ENCODE peak calls at places on chromosomes 7 and 10, in eight cellular contexts. F is gastrocnemius medialis, L is mesenchymal stem cell, K is right atrium auricular region, U is IMR-90, X is neural progenitor cell, V is OCI-LY7, J is right lobe of liver. E is an unnamed sample. For H3K9me3, the result is how much of the 10 kb centered on the place peaks cover.

GRCh38 chr7:11458736-11459483 is 373.1 kb downstream of the THSD7A start:
- DNase-seq in L (peak), F (no peak), K (no peak), J (no peak), U (peak), X (no peak), V (no peak), E (no peak)

GRCh38 chr7:49324707-49325106 is 400.4 kb downstream of the CDC14C start:
- DNase-seq in X (peak), U (no peak), K (no peak), V (peak), F (no peak), J (no peak), L (peak), E (peak)

GRCh38 chr7:7438851-7439250 is 96.8 kb downstream of the COL28A1 start:
- DNase-seq in J (no peak), V (no peak), L (peak), K (no peak), U (peak), X (no peak), F (no peak), E (no peak)

GRCh38 chr10:118980870-118981269 is 48.6 kb upstream of the NANOS1 start:
- DNase-seq in X (no peak), K (no peak), J (peak), F (no peak), U (no peak), V (no peak), L (peak), E (no peak)

GRCh38 chr10:110916554-110917346 is 2.2 kb downstream of the BBIP1 start:
- DNase-seq in L (peak), K (no peak), V (no peak), U (peak), J (no peak), X (no peak), F (no peak), E (no peak)

GRCh38 chr7:139286144-139286543 is 55.0 kb upstream of the FMC1 start:
- DNase-seq in V (no peak), X (no peak), J (no peak), K (no peak), F (no peak), U (no peak), L (no peak), E (no peak)

GRCh38 chr7:1230411-1231213 is 2.1 kb upstream of the UNCX start:
- DNase-seq in K (no peak), V (no peak), L (no peak), J (no peak), X (peak), U (no peak), F (no peak), E (no peak)

GRCh38 chr10:17649052-17649451 is 5.1 kb downstream of the STAM start:
- DNase-seq in K (no peak), F (no peak), U (no peak), V (no peak), L (no peak), J (no peak), X (no peak), E (no peak)

GRCh38 chr7:80870806-80871205 is 48.0 kb downstream of the SEMA3C start:
- DNase-seq in L (no peak), K (no peak), J (no peak), X (peak), U (no peak), V (no peak), F (no peak), E (no peak)

GRCh38 chr7:34939175-34939574 is 98.1 kb downstream of the DPY19L1 start:
- DNase-seq in K (no peak), J (peak), L (peak), V (no peak), U (peak), X (no peak), F (no peak), E (no peak)

GRCh38 chr7:56157238-56157790 is 41.1 kb upstream of the NUPR2 start:
- DNase-seq in U (no peak), L (no peak), K (no peak), F (no peak), J (no peak), X (no peak), V (no peak), E (no peak)
- H3K9me3 ChIP-seq in U (under half), L (under half), K (under half), F (under half), J (under half), X (under half), V (under half), E (under half)

GRCh38 chr10:131688304-131688703 is 212.5 kb upstream of the PPP2R2D start:
- DNase-seq in U (no peak), F (no peak), K (no peak), V (no peak), X (no peak), J (no peak), L (no peak), E (no peak)
- H3K9me3 ChIP-seq in U (half or more), F (under half), K (under half), V (under half), X (under half), J (under half), L (under half), E (under half)

GRCh38 chr7:143042159-143042820 is 9.9 kb upstream of the OR6V1 start:
- DNase-seq in J (no peak), K (no peak), U (no peak), L (no peak), F (no peak), X (peak), V (no peak), E (no peak)

GRCh38 chr7:143040209-143040710 is 11.9 kb upstream of the OR6V1 start:
- DNase-seq in U (no peak), K (no peak), L (no peak), J (no peak), X (no peak), F (no peak), V (no peak), E (no peak)

GRCh38 chr7:143043391-143043790 is 8.8 kb upstream of the OR6V1 start:
- DNase-seq in V (no peak), L (no peak), X (no peak), K (no peak), J (no peak), F (no peak), U (no peak), E (no peak)

GRCh38 chr7:143041346-143041745 is 10.8 kb upstream of the OR6V1 start:
- DNase-seq in F (no peak), X (no peak), L (no peak), K (no peak), U (no peak), J (no peak), V (no peak), E (no peak)

GRCh38 chr7:143042821-143043271 is 9.3 kb upstream of the OR6V1 start:
- DNase-seq in F (no peak), J (no peak), X (no peak), U (no peak), K (no peak), L (no peak), V (no peak), E (no peak)
- H3K9me3 ChIP-seq in F (under half), J (under half), X (under half), U (under half), K (under half), L (under half), V (under half), E (under half)

DNA sequence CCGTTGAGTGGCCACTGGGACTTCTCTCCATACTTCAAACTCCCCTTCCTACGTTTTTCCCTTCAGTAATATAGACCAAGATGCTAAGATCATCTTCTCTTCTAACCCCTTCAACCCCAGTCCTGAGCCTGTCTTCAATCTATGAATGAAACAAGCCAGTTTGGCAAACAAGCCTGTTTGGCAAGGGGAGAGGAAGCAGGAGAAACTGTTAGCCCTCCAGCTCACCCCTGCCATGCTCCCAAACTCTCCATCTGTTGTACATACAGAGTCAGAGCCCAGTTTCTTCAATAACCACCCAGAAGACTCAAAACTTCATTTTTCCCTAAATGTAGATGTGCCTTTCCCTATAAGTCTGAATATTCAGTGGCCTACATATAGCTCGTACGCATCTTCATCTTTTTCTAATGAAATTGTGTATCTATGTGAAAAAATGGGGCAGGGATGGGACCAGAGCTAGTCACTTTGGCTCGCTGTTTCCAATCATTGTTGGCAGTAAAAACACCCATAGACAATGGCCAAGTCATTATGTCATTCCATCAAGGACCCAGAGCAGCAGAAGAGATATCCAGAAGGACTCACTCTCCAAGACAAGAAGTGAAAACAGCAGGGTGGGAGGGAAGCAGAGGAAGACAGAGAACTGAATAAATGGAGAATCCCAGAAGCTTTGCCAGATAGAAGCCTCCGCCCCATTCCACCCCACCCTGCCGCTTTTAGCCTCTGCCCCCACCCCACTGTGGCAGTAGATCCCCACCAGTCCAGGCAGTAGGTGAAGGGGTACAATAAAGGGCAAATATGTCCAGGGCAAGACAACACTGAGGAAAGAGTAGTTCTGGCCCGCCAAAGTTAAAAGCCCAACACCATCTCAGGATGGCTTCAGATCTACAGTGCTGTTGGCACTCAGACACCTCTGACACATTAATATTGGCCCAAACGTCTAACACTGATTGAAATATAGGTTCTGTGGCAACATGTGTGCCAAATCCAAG is 87.3 kb downstream of the DOCK4 start:
- DNase-seq in V (no peak), X (no peak), J (no peak), L (no peak), F (no peak), K (no peak), U (no peak), E (no peak)
- H3K9me3 ChIP-seq in V (under half), X (under half), J (under half), L (under half), F (under half), K (under half), U (under half), E (under half)

DNA sequence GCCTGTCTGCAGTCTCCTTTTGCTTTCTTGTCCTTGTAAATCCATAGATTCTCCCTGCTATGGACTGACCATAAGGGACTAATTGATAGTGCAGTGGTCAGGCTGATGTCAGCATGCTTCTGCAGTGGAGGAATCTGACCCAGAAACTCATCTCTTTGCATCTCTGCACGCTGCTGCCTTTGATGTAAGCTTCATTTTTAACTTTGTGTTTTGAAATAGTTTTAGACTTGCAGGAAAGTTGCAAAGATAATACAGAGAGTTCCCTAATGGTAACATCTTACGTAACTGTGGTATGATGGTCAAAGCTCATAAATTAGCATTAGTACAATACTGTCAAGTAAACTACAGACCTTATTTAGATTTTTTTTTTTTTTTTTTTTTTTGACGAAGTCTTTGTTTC is 89.6 kb downstream of the GALNT17 start:
- DNase-seq in X (no peak), U (no peak), J (no peak), V (no peak), F (no peak), K (no peak), L (no peak), E (peak)
- H3K9me3 ChIP-seq in X (under half), U (under half), J (under half), V (under half), F (under half), K (under half), L (under half), E (under half)

GRCh38 chr10:16352146-16352545 is 84.7 kb upstream of the PTER start:
- DNase-seq in V (no peak), J (no peak), X (no peak), L (no peak), F (no peak), K (no peak), U (no peak), E (no peak)

GRCh38 chr10:16348891-16349290 is 87.9 kb upstream of the PTER start:
- DNase-seq in U (no peak), K (no peak), X (no peak), F (no peak), J (no peak), V (no peak), L (no peak), E (no peak)
- H3K9me3 ChIP-seq in U (under half), K (under half), X (under half), F (under half), J (under half), V (under half), L (under half), E (under half)

GRCh38 chr7:57424515-57425238 is 25.3 kb upstream of the ZNF716 start:
- DNase-seq in J (no peak), X (no peak), U (no peak), F (no peak), V (no peak), L (no peak), K (no peak), E (no peak)

GRCh38 chr7:57426629-57427003 is 23.4 kb upstream of the ZNF716 start:
- DNase-seq in F (no peak), J (no peak), X (no peak), L (no peak), U (no peak), V (no peak), K (no peak), E (no peak)

GRCh38 chr7:57425239-57425944 is 24.6 kb upstream of the ZNF716 start:
- DNase-seq in U (no peak), J (no peak), V (no peak), L (no peak), F (no peak), X (no peak), K (no peak), E (no peak)

GRCh38 chr7:57427146-57427545 is 22.8 kb upstream of the ZNF716 start:
- DNase-seq in J (no peak), K (no peak), L (no peak), V (no peak), F (no peak), U (no peak), X (no peak), E (no peak)

DNA sequence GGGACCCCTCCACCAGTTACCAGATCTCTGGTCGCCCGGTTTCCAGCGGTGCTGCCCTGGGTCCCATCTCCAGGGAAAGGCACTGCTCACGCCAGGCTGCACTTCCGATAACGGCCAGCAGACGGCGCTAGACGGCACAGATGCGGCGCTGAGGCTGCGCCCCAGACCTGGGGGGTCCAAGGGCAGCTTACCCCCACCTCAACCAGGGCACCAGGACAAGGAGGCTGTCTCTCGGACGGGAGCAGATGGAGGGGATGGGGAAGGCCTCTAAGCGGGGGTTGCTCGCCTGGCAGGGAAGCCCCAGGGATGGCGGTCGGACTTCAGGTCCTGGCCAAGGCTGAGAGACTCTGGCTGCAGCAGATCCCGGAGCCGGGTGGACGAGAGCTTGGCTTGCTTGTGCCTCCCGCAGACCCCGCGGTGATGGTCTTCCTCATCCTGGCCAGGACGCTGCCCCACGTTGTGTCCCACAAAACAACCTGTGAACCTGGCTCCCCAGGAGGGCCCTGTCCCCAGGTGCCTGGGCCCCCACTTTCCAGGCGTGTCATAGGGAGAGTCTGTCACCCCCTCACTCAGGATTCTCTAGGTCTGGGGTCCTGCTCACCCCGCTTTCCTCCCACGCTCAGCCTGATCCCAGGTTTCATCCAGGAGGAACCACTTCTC is 23.9 kb upstream of the ZNF716 start:
- DNase-seq in F (no peak), U (no peak), X (no peak), J (no peak), K (no peak), V (no peak), L (no peak), E (peak)
- H3K9me3 ChIP-seq in F (under half), U (under half), X (under half), J (under half), K (under half), V (under half), L (under half), E (under half)

GRCh38 chr7:64874562-64875250 is 28.4 kb upstream of the ZNF273 start:
- DNase-seq in X (no peak), K (peak), F (no peak), V (no peak), J (no peak), U (no peak), L (no peak), E (no peak)

GRCh38 chr7:64874114-64874513 is 29.0 kb upstream of the ZNF273 start:
- DNase-seq in V (no peak), L (no peak), X (no peak), U (no peak), K (no peak), F (no peak), J (no peak), E (no peak)

GRCh38 chr7:64872351-64872750 is 30.7 kb upstream of the ZNF273 start:
- DNase-seq in L (no peak), X (no peak), F (no peak), J (no peak), K (peak), U (no peak), V (no peak), E (no peak)

GRCh38 chr7:64872809-64873500 is 30.1 kb upstream of the ZNF273 start:
- DNase-seq in V (no peak), K (peak), J (no peak), F (no peak), U (no peak), L (no peak), X (no peak), E (no peak)

DNA sequence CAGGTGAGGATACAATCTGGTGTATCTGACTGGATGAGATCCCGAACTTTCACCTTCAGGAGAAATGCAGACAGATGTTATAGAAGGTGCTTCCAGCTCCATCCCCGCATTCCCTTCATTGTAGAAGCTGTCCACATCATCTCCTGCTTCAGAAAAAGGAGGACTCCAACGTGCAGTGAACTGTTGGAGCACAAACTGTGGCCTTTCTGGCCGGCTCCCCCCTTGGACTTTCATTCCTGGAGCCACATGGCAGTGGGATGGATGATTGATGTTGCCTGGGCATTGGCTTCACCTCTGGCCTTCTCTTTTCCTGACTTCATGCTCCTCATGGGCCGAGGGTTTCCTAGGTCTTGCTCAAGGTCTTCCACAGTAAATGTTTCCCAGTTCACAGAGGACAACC is 29.6 kb upstream of the ZNF273 start:
- DNase-seq in F (no peak), L (no peak), V (no peak), U (no peak), X (no peak), K (peak), J (no peak), E (no peak)
- H3K9me3 ChIP-seq in F (under half), L (under half), V (under half), U (under half), X (under half), K (under half), J (under half), E (under half)